ENCODE peak calls at places on chromosomes 7 and 10, in nine cellular contexts. G is aorta; Q is A549; I is cardiac muscle cell; P is substantia nigra; D is lower lobe of right lung; Y is coronary artery; W is CD8-positive, alpha-beta T cell; S is Panc1. N is an unnamed sample.

GRCh38 chr10:97701438-97702064 is 12.0 kb upstream of the MARVELD1 start:
- DNase-seq in Q (peak; percentile 88), D (no peak), Y (no peak), I (peak; percentile 84), W (peak; percentile 42), G (no peak), S (peak; percentile 65), P (peak; percentile 29), N (peak; percentile 83)

GRCh38 chr7:98115746-98116525 is 9.3 kb downstream of the LMTK2 start:
- DNase-seq in G (no peak), S (no peak), Y (no peak), W (no peak), D (no peak), P (no peak), I (no peak), Q (no peak), N (no peak)

GRCh38 chr10:105793071-105793470 is 1152.0 kb downstream of the SORCS3 start:
- DNase-seq in G (no peak), P (no peak), Y (no peak), Q (no peak), S (no peak), I (no peak), W (no peak), D (no peak), N (no peak)

GRCh38 chr10:86586516-86586915 is 64.9 kb upstream of the WAPL start:
- DNase-seq in W (no peak), D (no peak), G (no peak), S (no peak), Q (no peak), I (no peak), Y (no peak), P (peak; percentile 46), N (no peak)

GRCh38 chr7:117863618-117864017 is 9.6 kb downstream of the CTTNBP2 start:
- DNase-seq in P (no peak), S (no peak), D (no peak), I (no peak), W (no peak), G (no peak), Y (no peak), Q (no peak), N (no peak)

GRCh38 chr7:25666671-25667060 is 438.4 kb upstream of the NPVF start:
- DNase-seq in P (no peak), G (no peak), I (no peak), Y (no peak), W (no peak), Q (no peak), S (no peak), D (no peak), N (no peak)

GRCh38 chr7:76396039-76396732 is 13.3 kb downstream of the SSC4D start:
- DNase-seq in Q (no peak), G (no peak), I (no peak), W (no peak), D (no peak), S (no peak), Y (no peak), P (no peak), N (peak; percentile 46)

GRCh38 chr10:70343312-70343711 is 39.1 kb downstream of the LRRC20 start:
- DNase-seq in Y (no peak), I (no peak), S (no peak), P (no peak), D (no peak), G (no peak), W (no peak), Q (no peak), N (no peak)

GRCh38 chr10:99080275-99080816 is 155.3 kb downstream of the HPSE2 start:
- DNase-seq in I (no peak), S (no peak), P (no peak), W (no peak), D (no peak), G (no peak), Y (no peak), Q (no peak), N (no peak)

GRCh38 chr10:97081621-97082235 is 104.0 kb downstream of the SLIT1 start:
- DNase-seq in Y (no peak), I (peak; percentile 70), S (peak; percentile 45), W (peak; percentile 57), P (peak; percentile 39), Q (peak; percentile 71), D (no peak), G (peak; percentile 65), N (peak; percentile 91)

GRCh38 chr10:15797346-15797745 is 63.0 kb downstream of the MINDY3 start:
- DNase-seq in Y (no peak), Q (no peak), S (no peak), P (no peak), I (no peak), G (no peak), D (no peak), W (no peak), N (no peak)
- H3K27ac ChIP-seq in Y (no peak overlapping the region), Q (no peak overlapping the region), S (no peak overlapping the region), P (no peak overlapping the region), I (no peak overlapping the region), G (no peak overlapping the region), D (no peak overlapping the region), W (no peak overlapping the region), N (no peak overlapping the region)

DNA sequence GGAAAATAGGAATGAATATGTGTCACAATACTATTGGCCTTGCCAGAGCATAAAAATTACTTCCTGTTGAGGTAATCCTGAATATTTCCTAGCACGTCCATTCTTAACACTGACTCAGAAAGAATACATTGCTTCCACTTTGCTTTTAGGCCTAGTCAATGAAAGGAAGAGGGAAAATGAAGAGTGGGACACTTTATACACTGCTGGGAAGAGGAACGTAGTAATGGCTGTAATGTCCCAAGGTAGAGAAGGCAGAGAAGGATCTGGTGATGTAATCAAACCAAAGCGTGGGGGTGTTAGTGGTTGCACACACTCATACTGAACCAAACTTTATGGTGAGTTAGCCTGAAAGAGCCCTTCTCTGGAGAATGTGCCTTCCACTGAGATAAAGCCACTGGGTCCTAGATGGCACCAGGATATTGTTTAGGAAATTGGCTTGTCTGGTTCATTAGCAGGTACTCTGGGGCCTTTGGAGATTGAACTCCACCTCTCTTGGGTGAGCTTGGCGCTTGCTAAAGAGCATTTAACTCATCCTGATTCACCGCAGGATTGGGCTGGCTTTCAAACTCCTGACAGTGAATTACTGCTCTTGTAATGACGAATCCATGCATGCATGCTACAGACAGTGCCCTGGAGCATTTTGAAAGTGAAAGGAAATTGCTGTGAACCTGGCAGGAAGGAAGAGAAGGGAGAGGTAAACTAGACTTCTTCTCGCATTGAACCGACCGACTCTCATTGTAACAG is 254.9 kb downstream of the KIAA1217 start:
- DNase-seq in Q (no peak), S (peak; percentile 87), D (no peak), Y (no peak), I (peak; percentile 73), W (no peak), G (no peak), P (no peak), N (no peak)
- H3K27ac ChIP-seq in Q (peak overlapping the region; percentile 29), S (no peak overlapping the region), D (peak overlapping the region; percentile 80), Y (peak overlapping the region; percentile 59), I (no peak overlapping the region), W (no peak overlapping the region), G (no peak overlapping the region), P (no peak overlapping the region), N (no peak overlapping the region)

GRCh38 chr10:129759214-129760002 is 204.7 kb downstream of the EBF3 start:
- DNase-seq in Q (no peak), I (no peak), P (no peak), D (peak; percentile 30), G (no peak), W (no peak), Y (peak; percentile 63), S (no peak), N (no peak)

GRCh38 chr10:129758180-129758579 is 205.9 kb downstream of the EBF3 start:
- DNase-seq in G (no peak), P (no peak), I (no peak), Q (no peak), D (peak; percentile 31), Y (peak; percentile 22), S (no peak), W (no peak), N (no peak)

GRCh38 chr10:129758591-129759021 is 205.5 kb downstream of the EBF3 start:
- DNase-seq in W (no peak), Y (peak; percentile 36), S (no peak), Q (no peak), G (no peak), P (no peak), I (no peak), D (peak; percentile 31), N (no peak)

GRCh38 chr10:129755075-129756020 is 208.7 kb downstream of the EBF3 start:
- DNase-seq in Y (peak; percentile 21), D (peak; percentile 23), I (no peak), S (no peak), G (no peak), Q (no peak), P (no peak), W (no peak), N (no peak)

DNA sequence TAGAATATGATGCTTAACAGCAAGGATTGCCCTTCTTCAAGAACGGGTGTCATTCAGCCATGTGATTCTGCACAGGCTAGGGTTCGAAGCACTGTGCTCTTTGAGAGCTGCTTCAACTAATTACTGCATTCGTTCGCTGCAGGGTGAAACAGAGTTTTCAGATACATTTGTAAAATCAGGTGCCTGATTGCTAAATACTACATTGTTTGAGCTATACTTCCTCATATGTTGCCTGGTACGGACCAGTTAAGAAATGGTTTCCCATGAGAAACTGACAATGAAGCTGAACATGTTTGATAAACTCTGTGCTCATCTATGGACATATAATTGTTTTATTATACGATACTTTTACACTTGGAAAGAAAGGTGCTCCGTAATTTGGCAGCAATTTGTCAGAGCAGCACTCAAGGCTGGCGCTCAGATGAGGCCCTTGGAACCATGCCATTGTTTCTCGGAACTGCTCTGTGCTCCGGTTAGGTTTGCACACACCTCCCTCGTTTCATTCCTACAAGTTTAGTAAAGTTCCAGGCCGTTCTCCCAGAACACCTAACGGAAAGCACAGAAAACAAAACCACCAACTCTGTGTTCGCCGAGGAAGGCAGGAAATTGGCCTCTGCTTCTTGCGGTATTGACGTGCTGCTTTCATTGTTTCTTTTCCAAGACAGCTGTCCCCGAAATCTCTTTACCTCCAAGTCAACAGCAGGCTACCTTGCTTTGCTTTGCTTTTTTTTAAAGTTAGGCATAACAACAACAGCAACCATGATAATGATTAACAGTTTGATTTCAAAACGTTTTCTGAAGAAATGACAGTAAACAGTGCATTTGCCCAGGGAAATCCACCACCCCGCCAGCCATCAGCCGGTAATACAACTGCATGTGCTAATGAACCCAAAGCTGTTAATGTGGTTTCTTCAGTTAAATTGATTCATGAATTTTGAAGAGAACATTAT is 206.9 kb downstream of the EBF3 start:
- DNase-seq in S (no peak), W (no peak), Q (no peak), G (no peak), D (peak; percentile 44), Y (no peak), P (no peak), I (peak; percentile 28), N (no peak)
- H3K27ac ChIP-seq in S (no peak overlapping the region), W (no peak overlapping the region), Q (no peak overlapping the region), G (no peak overlapping the region), D (no peak overlapping the region), Y (no peak overlapping the region), P (no peak overlapping the region), I (no peak overlapping the region), N (peak overlapping the region; percentile 63)

DNA sequence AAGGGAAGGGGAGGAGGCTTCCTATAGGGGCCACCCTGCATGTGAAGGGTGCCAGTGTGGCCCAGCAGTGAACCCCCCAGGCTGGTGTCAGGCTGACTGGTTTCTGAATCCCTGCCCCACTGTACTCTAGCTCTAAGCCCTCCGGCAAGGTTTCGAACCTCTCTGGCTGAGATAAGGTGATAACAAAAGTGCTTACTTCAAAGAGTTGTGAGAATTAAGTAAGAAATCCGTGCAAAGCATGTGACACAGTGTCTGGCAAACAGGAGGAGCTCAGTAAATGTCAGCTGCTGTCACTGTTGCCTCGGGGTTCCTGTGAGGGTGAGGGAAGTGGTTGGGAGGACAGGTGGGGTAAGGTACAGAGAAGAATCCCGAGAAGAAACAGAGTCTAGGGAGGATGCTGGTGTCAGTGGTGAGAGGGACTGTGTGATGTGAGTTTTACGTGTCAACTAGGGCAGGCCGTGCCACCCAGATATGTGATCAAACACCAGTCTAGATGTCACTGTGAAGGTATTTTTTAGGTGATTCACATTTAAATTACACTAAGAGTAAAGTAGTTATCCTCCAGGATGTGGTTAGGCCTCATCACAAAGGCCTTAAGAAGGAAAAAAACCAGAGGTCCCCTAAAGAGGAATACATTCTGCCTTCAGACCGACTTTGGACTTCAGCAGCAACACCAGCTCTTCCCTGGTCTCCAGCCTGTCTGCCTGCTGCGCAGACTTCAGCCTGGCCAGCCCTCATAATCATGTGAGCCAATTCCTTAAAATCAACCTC is 64.4 kb downstream of the BPGM start:
- DNase-seq in S (no peak), D (no peak), W (peak; percentile 89), P (no peak), Y (no peak), G (no peak), Q (no peak), I (peak; percentile 21), N (no peak)
- H3K27ac ChIP-seq in S (no peak overlapping the region), D (no peak overlapping the region), W (peak overlapping the region; percentile 50), P (no peak overlapping the region), Y (peak overlapping the region; percentile 80), G (peak overlapping the region; percentile 73), Q (no peak overlapping the region), I (no peak overlapping the region), N (no peak overlapping the region)

N was measured in neural progenitor cell.